ENCODE peak calls at places on chromosomes 11 and 22, in five cellular contexts. T, V, Q, E and F are unnamed samples.

GRCh38 chr22:31084811-31085492 is 3.8 kb downstream of the SMTN start:
- DNase-seq in V (peak; percentile 95), Q (no peak), T (peak; percentile 92), E (peak; percentile 63), F (peak; percentile 81)

GRCh38 chr11:87895021-87895420 is 280.2 kb downstream of the RAB38 start:
- DNase-seq in Q (no peak), V (no peak), T (no peak), E (no peak), F (no peak)

GRCh38 chr11:13269775-13270174 is 7.8 kb upstream of the BMAL1 start:
- DNase-seq in E (no peak), V (no peak), Q (no peak), T (peak; percentile 73), F (no peak)

GRCh38 chr11:20057055-20057943 is 103.0 kb downstream of the DBX1 start:
- DNase-seq in E (no peak), V (no peak), Q (no peak), T (no peak), F (no peak)

GRCh38 chr11:61883327-61883726 is 8.0 kb downstream of the FADS3 start:
- DNase-seq in V (no peak), E (no peak), T (no peak), Q (no peak), F (no peak)

GRCh38 chr22:49880281-49880680 is 26.6 kb downstream of the ZBED4 start:
- DNase-seq in Q (no peak), V (no peak), T (peak; percentile 36), E (no peak), F (no peak)

GRCh38 chr11:117171648-117172051 is 6.9 kb upstream of the SIDT2 start:
- DNase-seq in E (no peak), V (no peak), T (peak; percentile 37), Q (no peak), F (peak; percentile 92)

GRCh38 chr22:28547132-28547842 is 132.4 kb downstream of the TTC28 start:
- DNase-seq in Q (no peak), E (no peak), V (no peak), T (no peak), F (no peak)

GRCh38 chr11:68140496-68141246 is 19.5 kb upstream of the CHKA start:
- DNase-seq in E (no peak), T (peak; percentile 70), Q (no peak), V (no peak), F (no peak)

GRCh38 chr11:106327134-106327533 is 249.7 kb downstream of the AASDHPPT start:
- DNase-seq in V (no peak), T (no peak), E (no peak), Q (no peak), F (no peak)

GRCh38 chr11:88105952-88106351 is 69.3 kb downstream of the RAB38 start:
- DNase-seq in V (no peak), E (no peak), T (no peak), Q (no peak), F (no peak)

GRCh38 chr11:68358416-68358815 is 46.0 kb downstream of the LRP5 start:
- DNase-seq in E (no peak), T (no peak), Q (no peak), V (no peak), F (no peak)

GRCh38 chr11:73667906-73668305 is 21.5 kb downstream of the PLEKHB1 start:
- DNase-seq in Q (no peak), T (no peak), V (no peak), E (no peak), F (no peak)

GRCh38 chr11:47233989-47234668 is 14.5 kb downstream of the ACP2 start:
- DNase-seq in T (no peak), Q (peak; percentile 41), E (no peak), V (peak; percentile 24), F (peak; percentile 64)

GRCh38 chr22:44894782-44895181 is 115.0 kb downstream of the PHF21B start:
- DNase-seq in Q (no peak), E (no peak), V (peak; percentile 45), T (no peak), F (no peak)

GRCh38 chr11:73221451-73221850 is 3.4 kb downstream of the P2RY2 start:
- DNase-seq in T (no peak), V (no peak), E (no peak), Q (peak; percentile 47), F (no peak)

GRCh38 chr22:50270302-50271010 is at the start of gene MAPK11:
- DNase-seq in T (peak; percentile 79), E (no peak), Q (peak; percentile 47), V (peak; percentile 86), F (peak; percentile 42)

GRCh38 chr22:16586991-16587390 is 5.6 kb downstream of the CCT8L2 start:
- DNase-seq in E (no peak), V (no peak), Q (no peak), T (no peak), F (no peak)

GRCh38 chr22:24553597-24554315 is 1.2 kb downstream of the GUCD1 start:
- DNase-seq in T (no peak), V (peak; percentile 61), E (no peak), Q (peak; percentile 25), F (peak; percentile 69)

GRCh38 chr22:27377901-27378300 is 423.7 kb downstream of the MN1 start:
- DNase-seq in Q (no peak), T (peak; percentile 93), V (no peak), E (no peak), F (peak; percentile 27)

GRCh38 chr11:89168396-89168795 is 9.3 kb upstream of the TYR start:
- DNase-seq in Q (no peak), V (no peak), E (no peak), T (no peak), F (no peak)

DNA sequence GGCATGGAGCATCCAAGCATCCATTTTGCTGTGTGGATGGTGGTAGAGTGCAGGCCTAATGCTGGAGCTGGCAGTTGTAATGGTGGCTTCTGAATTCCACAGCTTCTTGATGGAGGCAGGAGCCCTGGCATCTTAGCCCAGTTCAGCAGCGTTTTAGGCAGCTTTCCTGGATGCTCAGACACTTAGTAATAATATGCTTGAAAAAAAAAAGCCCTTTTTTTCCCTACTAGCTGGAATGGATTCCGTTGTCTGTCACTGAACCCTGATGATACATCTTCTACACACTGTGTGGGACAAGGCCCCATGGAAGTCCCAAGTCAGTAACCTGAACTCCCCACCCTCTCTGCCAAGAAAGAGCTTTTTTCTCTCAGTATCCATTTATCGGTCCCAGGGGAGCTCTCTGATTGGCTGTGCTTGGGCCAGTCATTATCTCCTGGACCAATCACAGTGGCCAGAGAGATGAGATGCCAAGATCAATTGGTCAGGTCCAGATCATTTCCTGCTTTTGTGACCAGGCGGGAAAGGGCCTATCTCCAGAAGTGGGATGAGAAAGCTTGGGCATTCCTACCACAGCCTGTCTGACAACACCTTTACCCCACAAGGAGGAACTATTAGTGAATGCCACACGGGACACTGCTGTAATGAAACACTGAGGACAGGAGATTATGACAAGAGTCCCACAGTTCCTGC is 34.3 kb downstream of the MCM5 start:
- DNase-seq in Q (no peak), V (no peak), T (no peak), E (no peak), F (no peak)
- H3K36me3 ChIP-seq in Q (peaks cover 32% of the 10 kb centered on the region), V (no peaks in the 10 kb centered on the region), T (no peaks in the 10 kb centered on the region), E (peaks cover 35% of the 10 kb centered on the region), F (no peaks in the 10 kb centered on the region)

GRCh38 chr11:3877252-3878035 is 22.0 kb downstream of the STIM1 start:
- DNase-seq in T (no peak), E (peak; percentile 16), V (no peak), Q (peak; percentile 68), F (no peak)

GRCh38 chr11:3878036-3878584 is 22.6 kb downstream of the STIM1 start:
- DNase-seq in Q (no peak), E (no peak), V (no peak), T (no peak), F (no peak)

GRCh38 chr11:3880724-3881123 is 25.3 kb downstream of the STIM1 start:
- DNase-seq in E (no peak), Q (peak; percentile 65), V (no peak), T (no peak), F (no peak)

GRCh38 chr11:3879967-3880542 is 24.6 kb downstream of the STIM1 start:
- DNase-seq in E (no peak), Q (peak; percentile 89), V (no peak), T (no peak), F (peak; percentile 70)

DNA sequence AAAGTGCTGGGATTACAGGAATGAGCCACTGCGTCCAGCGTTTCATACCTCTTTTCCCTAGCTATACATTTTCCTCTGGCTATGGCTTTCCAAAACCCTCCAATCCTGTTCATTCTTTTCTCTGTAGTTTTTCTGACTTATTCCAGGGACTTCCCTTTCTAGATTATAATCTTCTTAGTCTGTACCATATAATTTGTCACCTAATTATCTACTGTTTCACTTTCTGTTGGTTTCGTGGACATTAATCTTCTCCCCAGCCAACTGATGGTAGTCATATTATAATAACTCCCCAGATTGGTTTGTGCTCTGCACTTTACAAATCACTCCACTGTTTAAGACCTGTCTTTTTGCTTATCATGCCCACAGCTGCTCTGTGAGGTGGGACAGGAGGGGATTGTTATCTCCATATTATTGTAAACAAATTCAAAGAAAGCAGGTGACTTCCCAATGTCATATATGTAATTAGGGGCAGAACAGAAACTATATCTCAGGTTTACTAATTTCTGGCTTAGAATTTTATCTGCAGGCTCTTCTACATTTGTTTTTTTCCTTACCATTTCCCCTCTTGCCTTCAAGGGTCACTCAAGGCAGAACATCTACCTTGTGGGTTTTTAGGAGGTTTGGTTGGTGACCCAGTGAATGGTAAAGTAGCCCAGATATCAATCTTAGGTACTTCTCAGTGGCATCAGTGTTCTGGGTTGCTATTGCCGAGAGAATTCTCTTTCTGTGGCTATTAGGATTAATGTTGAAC is 23.9 kb downstream of the STIM1 start:
- DNase-seq in V (no peak), T (no peak), Q (no peak), E (no peak), F (peak; percentile 49)
- H3K4me1 ChIP-seq in V (no peaks in the 10 kb centered on the region), T (peaks cover 61% of the 10 kb centered on the region), Q (peaks cover 57% of the 10 kb centered on the region), E (peaks cover 14% of the 10 kb centered on the region), F (peaks cover 16% of the 10 kb centered on the region)

DNA sequence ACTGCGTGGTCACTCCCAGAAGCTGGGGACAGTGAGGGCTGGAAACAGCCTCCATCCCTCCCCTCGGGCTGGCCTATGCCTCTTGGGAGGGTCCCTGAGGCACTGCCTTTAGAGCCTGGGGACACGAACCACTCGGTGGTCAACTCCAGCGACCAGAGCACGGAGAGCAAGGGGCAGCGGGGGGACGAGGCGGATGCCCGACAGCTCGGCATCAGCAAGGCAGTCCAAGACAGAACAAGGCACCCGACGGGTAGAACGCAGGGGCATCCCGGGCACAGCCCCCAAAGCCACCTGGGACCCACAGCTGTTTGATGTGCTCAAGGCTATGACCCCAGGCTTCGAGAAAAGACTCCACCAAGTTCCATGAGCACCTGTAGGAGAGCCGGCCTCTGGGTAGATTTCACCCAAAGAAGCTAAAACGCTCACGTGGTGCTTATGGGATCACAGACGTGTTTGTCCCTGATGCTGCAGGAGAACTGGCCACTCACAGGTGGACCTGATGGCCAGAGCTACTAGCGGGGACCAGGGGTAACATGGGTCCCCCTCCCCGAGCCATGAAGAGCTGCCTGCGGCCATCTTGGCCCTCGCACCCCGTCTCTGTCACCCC is 510 bp upstream of the LSP1 start:
- DNase-seq in V (no peak), Q (no peak), E (no peak), T (no peak), F (no peak)
- H3K4me3 ChIP-seq in V (no peak overlapping the region), Q (no peak overlapping the region), E (no peak overlapping the region), T (no peak overlapping the region), F (no peak overlapping the region)

DNA sequence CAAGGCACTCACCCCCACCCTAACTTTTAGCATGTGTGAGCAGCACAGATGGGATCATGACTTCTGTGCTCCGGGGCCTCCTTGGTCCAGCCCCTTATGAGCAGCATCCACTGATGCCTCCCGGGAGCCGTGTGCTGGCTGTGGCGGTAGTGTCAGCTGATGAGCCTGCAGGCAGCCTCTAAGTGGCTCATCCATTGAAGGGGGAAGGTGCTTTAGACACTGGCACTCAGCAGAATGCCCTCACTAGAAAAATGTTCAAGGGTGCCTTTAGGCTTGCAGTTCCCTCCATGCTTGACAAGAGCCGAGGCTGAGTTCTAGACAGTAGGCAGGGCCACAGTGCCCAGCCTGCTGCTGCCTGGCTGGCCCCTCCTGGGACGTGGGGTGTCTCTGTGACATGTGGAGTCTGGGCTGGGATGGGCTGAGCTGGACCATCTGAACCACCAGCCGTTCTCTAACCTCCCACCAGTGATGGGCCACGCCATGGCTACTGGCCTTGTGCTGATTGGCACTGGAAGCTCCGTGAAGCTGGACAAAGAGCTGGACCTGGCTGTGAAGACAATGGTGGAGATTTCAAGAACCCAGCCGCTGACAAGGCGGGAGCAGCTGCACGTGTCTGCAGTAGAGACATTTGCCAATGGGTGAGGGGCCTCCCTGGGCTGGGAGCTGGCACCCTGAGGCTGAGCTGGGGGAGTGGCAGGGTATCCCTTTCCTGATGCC is 5.8 kb downstream of the TTC38 start:
- DNase-seq in Q (no peak), V (no peak), T (no peak), E (no peak), F (no peak)
- H3K36me3 ChIP-seq in Q (peaks cover 84% of the 10 kb centered on the region), V (peaks cover 15% of the 10 kb centered on the region), T (peaks cover 17% of the 10 kb centered on the region), E (peaks cover 56% of the 10 kb centered on the region), F (peaks cover 18% of the 10 kb centered on the region)